ENCODE peak calls at places on chromosomes 3 and 15, in nine cellular contexts. B is omental fat pad, S is astrocyte of the spinal cord, R is brain microvascular endothelial cell, M is NCI-H1105, Z is iPS DF 6.9, Q is upper lobe of right lung, F is GM23248, Y is fibroblast of mammary gland. J is an unnamed sample.

GRCh38 chr3:72368331-72368975 is 479.8 kb downstream of the SHQ1 start:
- DNase-seq in B (no peak), S (peak), R (no peak), M (no peak), Z (no peak), Q (no peak), F (peak), Y (peak), J (no peak)

GRCh38 chr3:129596194-129597086 is 10.0 kb downstream of the PLXND1 start:
- DNase-seq in B (no peak), S (peak), R (peak), M (no peak), Z (no peak), Q (peak), F (peak), Y (peak), J (peak)

GRCh38 chr3:168341965-168342719 is 246.4 kb upstream of the GOLIM4 start:
- DNase-seq in B (no peak), S (peak), R (peak), M (no peak), Z (no peak), Q (no peak), F (no peak), Y (no peak), J (peak)

GRCh38 chr3:113103588-113103987 is 107.8 kb upstream of the BOC start:
- DNase-seq in B (no peak), S (no peak), R (no peak), M (no peak), Z (no peak), Q (no peak), F (no peak), Y (no peak), J (no peak)

GRCh38 chr3:52891164-52891563 is 6.2 kb downstream of the STIMATE start:
- DNase-seq in B (no peak), S (no peak), R (no peak), M (no peak), Z (no peak), Q (peak), F (no peak), Y (no peak), J (no peak)

GRCh38 chr15:83983634-83984458 is 251.7 kb upstream of the GOLGA6L4 start:
- DNase-seq in B (no peak), S (no peak), R (no peak), M (no peak), Z (no peak), Q (no peak), F (no peak), Y (no peak), J (no peak)

GRCh38 chr15:90816401-90817116 is 51.8 kb upstream of the FURIN start:
- DNase-seq in B (no peak), S (no peak), R (no peak), M (no peak), Z (no peak), Q (no peak), F (no peak), Y (no peak), J (no peak)

GRCh38 chr3:197408177-197408957 is 110.0 kb upstream of the DLG1 start:
- DNase-seq in B (no peak), S (peak), R (peak), M (no peak), Z (no peak), Q (peak), F (no peak), Y (no peak), J (no peak)

GRCh38 chr3:134646086-134646485 is 4.7 kb downstream of the KY start:
- DNase-seq in B (no peak), S (no peak), R (no peak), M (no peak), Z (no peak), Q (no peak), F (no peak), Y (no peak), J (no peak)

GRCh38 chr3:160346511-160346910 is 52.5 kb downstream of the IFT80 start:
- DNase-seq in B (no peak), S (no peak), R (no peak), M (no peak), Z (no peak), Q (no peak), F (no peak), Y (no peak), J (no peak)

GRCh38 chr3:5136619-5137429 is 14.7 kb downstream of the ARL8B start:
- DNase-seq in B (no peak), S (peak), R (no peak), M (no peak), Z (no peak), Q (no peak), F (peak), Y (peak), J (peak)

GRCh38 chr15:96329403-96329981 is 1.0 kb upstream of the NR2F2 start:
- DNase-seq in B (no peak), S (peak), R (peak), M (no peak), Z (no peak), Q (no peak), F (no peak), Y (peak), J (peak)

GRCh38 chr15:84590406-84590805 is 10.4 kb upstream of the ZSCAN2 start:
- DNase-seq in B (no peak), S (no peak), R (peak), M (no peak), Z (no peak), Q (no peak), F (no peak), Y (no peak), J (peak)

GRCh38 chr15:28178290-28178689 is 79.2 kb upstream of the OCA2 start:
- DNase-seq in B (no peak), S (no peak), R (no peak), M (no peak), Z (no peak), Q (no peak), F (no peak), Y (no peak), J (peak)

GRCh38 chr3:188156051-188156450 is 2.1 kb downstream of the LPP start:
- DNase-seq in B (no peak), S (no peak), R (no peak), M (no peak), Z (no peak), Q (no peak), F (no peak), Y (no peak), J (no peak)

GRCh38 chr3:39154323-39155021 is 1.1 kb upstream of the CSRNP1 start:
- DNase-seq in B (no peak), S (no peak), R (no peak), M (no peak), Z (no peak), Q (no peak), F (peak), Y (peak), J (no peak)

GRCh38 chr3:8166013-8166412 is 335.6 kb upstream of the LMCD1 start:
- DNase-seq in B (no peak), S (no peak), R (no peak), M (no peak), Z (no peak), Q (no peak), F (no peak), Y (no peak), J (no peak)

GRCh38 chr3:139121513-139122220 is 77.0 kb upstream of the PRR23C start:
- DNase-seq in B (no peak), S (no peak), R (peak), M (no peak), Z (no peak), Q (no peak), F (peak), Y (peak), J (peak)

GRCh38 chr3:114929971-114930732 is 216.9 kb downstream of the ZBTB20 start:
- DNase-seq in B (no peak), S (no peak), R (no peak), M (no peak), Z (no peak), Q (peak), F (peak), Y (peak), J (peak)

GRCh38 chr15:66563126-66563525 is 2.7 kb downstream of the LCTL start:
- DNase-seq in B (no peak), S (no peak), R (no peak), M (no peak), Z (no peak), Q (no peak), F (no peak), Y (no peak), J (no peak)

GRCh38 chr15:86333819-86334218 is 254.1 kb downstream of the AGBL1 start:
- DNase-seq in B (no peak), S (no peak), R (no peak), M (no peak), Z (no peak), Q (no peak), F (no peak), Y (peak), J (no peak)

GRCh38 chr15:64651573-64652260 is 123.7 kb downstream of the RBPMS2 start:
- DNase-seq in B (no peak), S (no peak), R (no peak), M (no peak), Z (no peak), Q (no peak), F (no peak), Y (no peak), J (no peak)

GRCh38 chr15:71137138-71137518 is 21.9 kb downstream of the THSD4 start:
- DNase-seq in B (no peak), S (no peak), R (no peak), M (no peak), Z (no peak), Q (no peak), F (no peak), Y (no peak), J (no peak)

GRCh38 chr15:78149805-78150751 is 916 bp downstream of the IDH3A start:
- DNase-seq in B (no peak), S (peak), R (no peak), M (peak), Z (no peak), Q (no peak), F (no peak), Y (no peak), J (peak)

J was measured in fibroblast of pulmonary artery.